ENCODE peak calls at places on chromosomes 1 and 21, in nine cellular contexts. G, H, I, F, U, S, N, V and W are unnamed samples.

GRCh38 chr1:228083871-228084278 is 1.4 kb downstream of the ARF1 start:
- DNase-seq in G (peak), H (no peak), I (peak), F (no peak), U (no peak), S (peak), N (peak), V (peak), W (peak)

GRCh38 chr1:200487650-200488049 is 77.8 kb upstream of the ZNF281 start:
- DNase-seq in G (no peak), H (no peak), I (peak), F (no peak), U (no peak), S (no peak), N (peak), V (no peak), W (no peak)

GRCh38 chr1:184002071-184002470 is 35.5 kb downstream of the COLGALT2 start:
- DNase-seq in G (peak), H (no peak), I (peak), F (no peak), U (no peak), S (no peak), N (peak), V (no peak), W (peak)

GRCh38 chr21:41653944-41654625 is 112.8 kb downstream of the RIPK4 start:
- DNase-seq in G (no peak), H (no peak), I (peak), F (no peak), U (no peak), S (no peak), N (peak), V (no peak), W (peak)

GRCh38 chr1:55375617-55376258 is 160.6 kb upstream of the USP24 start:
- DNase-seq in G (peak), H (no peak), I (peak), F (peak), U (no peak), S (no peak), N (peak), V (peak), W (peak)

GRCh38 chr1:77271851-77272250 is 10.0 kb upstream of the AK5 start:
- DNase-seq in G (no peak), H (no peak), I (peak), F (no peak), U (no peak), S (no peak), N (peak), V (no peak), W (peak)

GRCh38 chr1:108881369-108881768 is 4.6 kb downstream of the GPSM2 start:
- DNase-seq in G (no peak), H (no peak), I (peak), F (no peak), U (no peak), S (no peak), N (peak), V (no peak), W (peak)

GRCh38 chr1:235093013-235093618 is 35.5 kb downstream of the TOMM20 start:
- DNase-seq in G (peak), H (peak), I (peak), F (no peak), U (no peak), S (peak), N (peak), V (peak), W (peak)

GRCh38 chr1:109789771-109790170 is 26.0 kb upstream of the EPS8L3 start:
- DNase-seq in G (no peak), H (no peak), I (no peak), F (no peak), U (no peak), S (no peak), N (no peak), V (peak), W (no peak)

GRCh38 chr1:92410706-92411105 is 76.0 kb downstream of the GFI1 start:
- DNase-seq in G (no peak), H (no peak), I (no peak), F (no peak), U (no peak), S (no peak), N (no peak), V (peak), W (no peak)

GRCh38 chr1:240790851-240791250 is 178.9 kb upstream of the GREM2 start:
- DNase-seq in G (no peak), H (no peak), I (no peak), F (no peak), U (no peak), S (no peak), N (peak), V (no peak), W (no peak)

GRCh38 chr1:193260056-193260750 is 73.8 kb upstream of the B3GALT2 start:
- DNase-seq in G (no peak), H (no peak), I (no peak), F (no peak), U (no peak), S (no peak), N (no peak), V (no peak), W (peak)

GRCh38 chr21:37074546-37074945 is 1.5 kb downstream of the TTC3 start:
- DNase-seq in G (no peak), H (no peak), I (no peak), F (no peak), U (no peak), S (no peak), N (no peak), V (no peak), W (peak)

GRCh38 chr1:212109713-212110112 is 74.2 kb downstream of the DTL start:
- DNase-seq in G (no peak), H (no peak), I (no peak), F (no peak), U (no peak), S (no peak), N (no peak), V (no peak), W (no peak)

GRCh38 chr1:15139654-15140350 is 13.7 kb upstream of the TMEM51 start:
- DNase-seq in G (peak), H (peak), I (no peak), F (no peak), U (no peak), S (no peak), N (no peak), V (no peak), W (no peak)

GRCh38 chr1:89454845-89455521 is 69.6 kb upstream of the LRRC8B start:
- DNase-seq in G (peak), H (no peak), I (peak), F (peak), U (no peak), S (no peak), N (peak), V (peak), W (peak)

GRCh38 chr1:47927165-47927564 is 70.0 kb downstream of the TRABD2B start:
- DNase-seq in G (no peak), H (no peak), I (no peak), F (no peak), U (no peak), S (no peak), N (no peak), V (no peak), W (no peak)

GRCh38 chr21:16323586-16323985 is 593.8 kb downstream of the USP25 start:
- DNase-seq in G (no peak), H (no peak), I (no peak), F (no peak), U (no peak), S (no peak), N (peak), V (no peak), W (no peak)

GRCh38 chr1:21278208-21278861 is 11.9 kb downstream of the ECE1 start:
- DNase-seq in G (peak), H (no peak), I (peak), F (peak), U (no peak), S (no peak), N (peak), V (no peak), W (no peak)

GRCh38 chr1:6864166-6864565 is 78.9 kb downstream of the CAMTA1 start:
- DNase-seq in G (no peak), H (no peak), I (no peak), F (no peak), U (no peak), S (no peak), N (no peak), V (no peak), W (no peak)

GRCh38 chr1:25729774-25730173 is 70.2 kb upstream of the SELENON start:
- DNase-seq in G (no peak), H (no peak), I (peak), F (no peak), U (no peak), S (no peak), N (no peak), V (no peak), W (no peak)

GRCh38 chr1:42916839-42917495 is 41.7 kb downstream of the SLC2A1 start:
- DNase-seq in G (no peak), H (no peak), I (no peak), F (no peak), U (no peak), S (no peak), N (no peak), V (no peak), W (no peak)
- H3K4me3 ChIP-seq in G (no peak), H (no peak), I (no peak), F (no peak), U (no peak), S (no peak), N (no peak), V (no peak), W (no peak)

GRCh38 chr1:2298685-2299673 is 70.9 kb downstream of the SKI start:
- DNase-seq in G (no peak), H (peak), I (no peak), F (no peak), U (no peak), S (no peak), N (no peak), V (no peak), W (no peak)
- TF ChIP-seq CTCF in G (no peak), H (no peak), I (no peak), F (no peak), U (no peak), S (no peak), N (no peak), V (no peak), W (no peak)

GRCh38 chr1:226403522-226404034 is 4.3 kb downstream of the PARP1 start:
- DNase-seq in G (no peak), H (no peak), I (peak), F (no peak), U (no peak), S (no peak), N (no peak), V (no peak), W (peak)
- H3K4me3 ChIP-seq in G (no peak), H (no peak), I (no peak), F (no peak), U (no peak), S (no peak), N (no peak), V (no peak), W (no peak)

GRCh38 chr1:101438359-101438758 is 201.5 kb downstream of the S1PR1 start:
- DNase-seq in G (peak), H (no peak), I (peak), F (no peak), U (no peak), S (no peak), N (peak), V (no peak), W (peak)
- TF ChIP-seq CTCF in G (peak), H (peak), I (peak), F (no peak), U (no peak), S (no peak), N (no peak), V (no peak), W (peak)

GRCh38 chr1:59295603-59296002 is 1.3 kb upstream of the FGGY start:
- DNase-seq in G (no peak), H (no peak), I (no peak), F (no peak), U (no peak), S (no peak), N (no peak), V (no peak), W (no peak)
- H3K4me3 ChIP-seq in G (peak), H (peak), I (no peak), F (peak), U (peak), S (peak), N (peak), V (peak), W (peak)